ENCODE peak calls at places on chromosomes 11 and 22, in seven cellular contexts. L is GM12891, K is GM12878, C is GM12892, S is SK-N-SH, I is HepG2, T is K562. A is an unnamed sample.

GRCh38 chr11:78138694-78139421 is 568 bp downstream of the ALG8 start:
- DNase-seq in L (no peak), K (peak; percentile 21), C (no peak), S (peak; percentile 44), I (no peak), T (peak; percentile 55), A (no peak)

GRCh38 chr22:19629331-19629719 is 85.0 kb upstream of the SEPTIN5 start:
- DNase-seq in L (no peak), K (no peak), C (no peak), S (no peak), I (no peak), T (no peak), A (no peak)

GRCh38 chr11:87662287-87662686 is 513.0 kb downstream of the RAB38 start:
- DNase-seq in L (no peak), K (no peak), C (no peak), S (no peak), I (no peak), T (no peak), A (no peak)

GRCh38 chr11:47617417-47617809 is 23.2 kb upstream of the C1QTNF4 start:
- DNase-seq in L (no peak), K (no peak), C (no peak), S (no peak), I (no peak), T (no peak), A (no peak)

GRCh38 chr11:29268733-29269132 is 748.1 kb downstream of the KCNA4 start:
- DNase-seq in L (no peak), K (no peak), C (no peak), S (no peak), I (no peak), T (no peak), A (no peak)

GRCh38 chr11:7689239-7689638 is 15.9 kb upstream of the CYB5R2 start:
- DNase-seq in L (no peak), K (no peak), C (no peak), S (no peak), I (no peak), T (no peak), A (no peak)

GRCh38 chr11:108608548-108608947 is 15.0 kb upstream of the EXPH5 start:
- DNase-seq in L (no peak), K (no peak), C (no peak), S (no peak), I (no peak), T (no peak), A (no peak)

GRCh38 chr11:61828629-61829407 is 718 bp downstream of the FADS2 start:
- DNase-seq in L (peak; percentile 61), K (no peak), C (peak; percentile 75), S (peak; percentile 82), I (no peak), T (no peak), A (peak; percentile 73)

GRCh38 chr11:118319031-118319814 is 14.7 kb downstream of the CD3E start:
- DNase-seq in L (no peak), K (no peak), C (no peak), S (no peak), I (no peak), T (no peak), A (no peak)

GRCh38 chr11:9525116-9525515 is 48.4 kb upstream of the WEE1 start:
- DNase-seq in L (no peak), K (no peak), C (no peak), S (no peak), I (no peak), T (no peak), A (no peak)

GRCh38 chr11:43546561-43547410 is 133.8 kb upstream of the HSD17B12 start:
- DNase-seq in L (no peak), K (no peak), C (no peak), S (no peak), I (no peak), T (no peak), A (no peak)

GRCh38 chr22:23218867-23219251 is 38.5 kb downstream of the BCR start:
- DNase-seq in L (no peak), K (no peak), C (no peak), S (peak; percentile 60), I (peak; percentile 59), T (no peak), A (no peak)

GRCh38 chr11:12983331-12983730 is 25.8 kb upstream of the RASSF10 start:
- DNase-seq in L (no peak), K (no peak), C (no peak), S (no peak), I (peak; percentile 41), T (no peak), A (no peak)

GRCh38 chr11:43852057-43852636 is 28.5 kb upstream of the ALKBH3 start:
- DNase-seq in L (peak; percentile 33), K (peak; percentile 27), C (peak; percentile 35), S (peak; percentile 73), I (peak; percentile 48), T (peak; percentile 67), A (peak; percentile 34)

GRCh38 chr11:82494988-82495432 is 238.7 kb downstream of the FAM181B start:
- DNase-seq in L (no peak), K (no peak), C (no peak), S (peak; percentile 22), I (peak; percentile 14), T (no peak), A (no peak)

GRCh38 chr11:1458340-1459218 is 28.0 kb downstream of the MOB2 start:
- DNase-seq in L (no peak), K (no peak), C (no peak), S (peak; percentile 90), I (no peak), T (peak; percentile 86), A (peak; percentile 19)

GRCh38 chr11:3134651-3135490 is 30.2 kb downstream of the OSBPL5 start:
- DNase-seq in L (no peak), K (no peak), C (no peak), S (no peak), I (no peak), T (no peak), A (no peak)

GRCh38 chr11:66082936-66083698 is 13.0 kb downstream of the PACS1 start:
- DNase-seq in L (no peak), K (no peak), C (no peak), S (peak; percentile 78), I (peak; percentile 48), T (peak; percentile 75), A (no peak)

GRCh38 chr11:60130496-60130895 is 42.0 kb downstream of the MS4A2 start:
- DNase-seq in L (no peak), K (no peak), C (no peak), S (peak; percentile 14), I (peak; percentile 55), T (peak; percentile 71), A (peak; percentile 15)

GRCh38 chr11:103079833-103080232 is 12.1 kb downstream of the DCUN1D5 start:
- DNase-seq in L (no peak), K (no peak), C (no peak), S (no peak), I (no peak), T (no peak), A (no peak)

GRCh38 chr22:28395920-28396447 is 283.7 kb downstream of the TTC28 start:
- DNase-seq in L (no peak), K (no peak), C (no peak), S (no peak), I (peak; percentile 77), T (peak; percentile 11), A (no peak)

GRCh38 chr22:20533095-20533878 is 25.9 kb downstream of the MED15 start:
- DNase-seq in L (no peak), K (no peak), C (no peak), S (peak; percentile 50), I (no peak), T (no peak), A (no peak)

GRCh38 chr22:42060489-42060888 is 10.1 kb downstream of the NAGA start:
- DNase-seq in L (no peak), K (no peak), C (no peak), S (no peak), I (no peak), T (no peak), A (peak; percentile 14)

GRCh38 chr11:117195208-117195607 is 4.0 kb upstream of the TAGLN start:
- DNase-seq in L (no peak), K (no peak), C (no peak), S (no peak), I (no peak), T (no peak), A (no peak)

GRCh38 chr11:95306816-95307215 is 75.8 kb upstream of the SESN3 start:
- DNase-seq in L (no peak), K (no peak), C (no peak), S (no peak), I (no peak), T (no peak), A (no peak)
- TF ChIP-seq TAF1 in L (no peak), K (no peak), C (no peak), S (no peak), I (no peak), T (no peak), A (no peak)

GRCh38 chr11:45846974-45847907 is at the start of gene CRY2:
- DNase-seq in L (peak; percentile 93), K (peak; percentile 90), C (peak; percentile 94), S (peak; percentile 99), I (peak; percentile 93), T (peak; percentile 99), A (peak; percentile 93)

GRCh38 chr11:45848654-45849081 is 1.4 kb downstream of the CRY2 start:
- DNase-seq in L (no peak), K (no peak), C (no peak), S (no peak), I (peak; percentile 78), T (no peak), A (no peak)

GRCh38 chr11:45850446-45850845 is 3.2 kb downstream of the CRY2 start:
- DNase-seq in L (no peak), K (no peak), C (no peak), S (no peak), I (no peak), T (no peak), A (no peak)

GRCh38 chr11:45846174-45846675 is 1.1 kb upstream of the CRY2 start:
- DNase-seq in L (no peak), K (no peak), C (no peak), S (no peak), I (no peak), T (no peak), A (no peak)

DNA sequence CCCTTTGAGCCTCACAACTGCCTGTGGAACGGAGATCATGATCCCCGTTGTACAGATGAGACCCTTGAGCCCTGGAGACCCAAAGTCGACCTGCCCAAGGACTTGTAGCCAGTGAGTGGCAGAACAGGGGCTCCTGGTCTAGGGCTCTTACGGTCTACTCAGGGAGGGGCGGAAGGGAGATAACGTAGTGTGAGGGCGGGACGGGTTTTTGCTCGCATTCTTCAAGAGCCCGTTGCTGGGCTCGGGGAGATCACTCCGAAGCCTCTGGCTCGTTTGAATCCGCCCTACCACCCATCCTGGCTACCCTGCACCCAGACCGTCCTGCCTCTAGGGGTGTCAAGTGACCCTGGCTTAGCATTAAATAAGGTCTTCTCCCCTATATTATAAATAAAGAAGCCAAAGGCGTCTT is 637 bp downstream of the CRY2 start:
- DNase-seq in L (no peak), K (no peak), C (no peak), S (peak; percentile 52), I (peak; percentile 41), T (peak; percentile 79), A (no peak)
- TF ChIP-seq TAF1 in L (no peak), K (no peak), C (no peak), S (no peak), I (no peak), T (peak; percentile 65), A (no peak)

GRCh38 chr11:218815-219593 is 11.5 kb downstream of the RIC8A start:
- DNase-seq in L (no peak), K (no peak), C (no peak), S (no peak), I (no peak), T (no peak), A (no peak)
- TF ChIP-seq TAF1 in L (no peak), K (no peak), C (no peak), S (no peak), I (no peak), T (no peak), A (no peak)

GRCh38 chr22:44664149-44664548 is 37.9 kb upstream of the PRR5 start:
- DNase-seq in L (no peak), K (no peak), C (no peak), S (peak; percentile 52), I (no peak), T (no peak), A (no peak)
- TF ChIP-seq TAF1 in L (no peak), K (no peak), C (no peak), S (no peak), I (no peak), T (no peak), A (no peak)

A was measured in H1.